ENCODE peak calls at places on chromosomes 16 and 17, in ten cellular contexts. One of them, this sample, is unnamed.

GRCh38 chr16:14151256-14152030 is 80.3 kb downstream of the MRTFB start:
- DNase-seq in tibial artery: no peak
- DNase-seq in AG10803: peak
- DNase-seq in HCT116: no peak
- DNase-seq in uterus: no peak
- DNase-seq in neural progenitor cell: no peak
- DNase-seq in AG09309: no peak
- DNase-seq in tibial nerve: no peak
- DNase-seq in IMR-90: no peak
- DNase-seq in ascending aorta: no peak
- DNase-seq in this sample: no peak

GRCh38 chr17:64200080-64201042 is 62.7 kb downstream of the TEX2 start:
- DNase-seq in tibial artery: no peak
- DNase-seq in AG10803: peak
- DNase-seq in HCT116: no peak
- DNase-seq in uterus: no peak
- DNase-seq in neural progenitor cell: no peak
- DNase-seq in AG09309: no peak
- DNase-seq in tibial nerve: no peak
- DNase-seq in IMR-90: peak
- DNase-seq in ascending aorta: no peak
- DNase-seq in this sample: peak

GRCh38 chr17:57324646-57325045 is 68.3 kb downstream of the MSI2 start:
- DNase-seq in tibial artery: no peak
- DNase-seq in AG10803: no peak
- DNase-seq in HCT116: no peak
- DNase-seq in uterus: no peak
- DNase-seq in neural progenitor cell: no peak
- DNase-seq in AG09309: no peak
- DNase-seq in tibial nerve: no peak
- DNase-seq in IMR-90: no peak
- DNase-seq in ascending aorta: no peak
- DNase-seq in this sample: no peak

GRCh38 chr17:60447375-60447774 is 25.1 kb downstream of the CHCT1 start:
- DNase-seq in tibial artery: no peak
- DNase-seq in AG10803: no peak
- DNase-seq in HCT116: no peak
- DNase-seq in uterus: no peak
- DNase-seq in neural progenitor cell: no peak
- DNase-seq in AG09309: no peak
- DNase-seq in tibial nerve: no peak
- DNase-seq in IMR-90: no peak
- DNase-seq in ascending aorta: no peak
- DNase-seq in this sample: no peak

GRCh38 chr17:59842901-59843652 is 49.7 kb downstream of the TUBD1 start:
- DNase-seq in tibial artery: no peak
- DNase-seq in AG10803: peak
- DNase-seq in HCT116: peak
- DNase-seq in uterus: peak
- DNase-seq in neural progenitor cell: no peak
- DNase-seq in AG09309: peak
- DNase-seq in tibial nerve: no peak
- DNase-seq in IMR-90: peak
- DNase-seq in ascending aorta: no peak
- DNase-seq in this sample: peak

GRCh38 chr17:40452074-40452787 is 9.0 kb downstream of the IGFBP4 start:
- DNase-seq in tibial artery: peak
- DNase-seq in AG10803: peak
- DNase-seq in HCT116: no peak
- DNase-seq in uterus: peak
- DNase-seq in neural progenitor cell: no peak
- DNase-seq in AG09309: peak
- DNase-seq in tibial nerve: no peak
- DNase-seq in IMR-90: peak
- DNase-seq in ascending aorta: no peak
- DNase-seq in this sample: no peak

GRCh38 chr17:8005357-8005756 is 2.9 kb downstream of the GUCY2D start:
- DNase-seq in tibial artery: no peak
- DNase-seq in AG10803: no peak
- DNase-seq in HCT116: no peak
- DNase-seq in uterus: no peak
- DNase-seq in neural progenitor cell: no peak
- DNase-seq in AG09309: no peak
- DNase-seq in tibial nerve: no peak
- DNase-seq in IMR-90: no peak
- DNase-seq in ascending aorta: no peak
- DNase-seq in this sample: no peak

GRCh38 chr16:15654591-15654990 is 4.5 kb downstream of the NDE1 start:
- DNase-seq in tibial artery: no peak
- DNase-seq in AG10803: no peak
- DNase-seq in HCT116: no peak
- DNase-seq in uterus: no peak
- DNase-seq in neural progenitor cell: no peak
- DNase-seq in AG09309: no peak
- DNase-seq in tibial nerve: no peak
- DNase-seq in IMR-90: no peak
- DNase-seq in ascending aorta: no peak
- DNase-seq in this sample: no peak

GRCh38 chr16:76277099-76278030 is at the start of gene CNTNAP4:
- DNase-seq in tibial artery: no peak
- DNase-seq in AG10803: no peak
- DNase-seq in HCT116: no peak
- DNase-seq in uterus: no peak
- DNase-seq in neural progenitor cell: peak
- DNase-seq in AG09309: no peak
- DNase-seq in tibial nerve: peak
- DNase-seq in IMR-90: no peak
- DNase-seq in ascending aorta: no peak
- DNase-seq in this sample: peak

GRCh38 chr17:75689441-75689873 is 22.3 kb downstream of the SAP30BP start:
- DNase-seq in tibial artery: no peak
- DNase-seq in AG10803: no peak
- DNase-seq in HCT116: no peak
- DNase-seq in uterus: no peak
- DNase-seq in neural progenitor cell: no peak
- DNase-seq in AG09309: no peak
- DNase-seq in tibial nerve: no peak
- DNase-seq in IMR-90: no peak
- DNase-seq in ascending aorta: no peak
- DNase-seq in this sample: peak

GRCh38 chr17:39935896-39936295 is 8.4 kb downstream of the LRRC3C start:
- DNase-seq in tibial artery: no peak
- DNase-seq in AG10803: no peak
- DNase-seq in HCT116: no peak
- DNase-seq in uterus: no peak
- DNase-seq in neural progenitor cell: no peak
- DNase-seq in AG09309: no peak
- DNase-seq in tibial nerve: no peak
- DNase-seq in IMR-90: peak
- DNase-seq in ascending aorta: no peak
- DNase-seq in this sample: peak

DNA sequence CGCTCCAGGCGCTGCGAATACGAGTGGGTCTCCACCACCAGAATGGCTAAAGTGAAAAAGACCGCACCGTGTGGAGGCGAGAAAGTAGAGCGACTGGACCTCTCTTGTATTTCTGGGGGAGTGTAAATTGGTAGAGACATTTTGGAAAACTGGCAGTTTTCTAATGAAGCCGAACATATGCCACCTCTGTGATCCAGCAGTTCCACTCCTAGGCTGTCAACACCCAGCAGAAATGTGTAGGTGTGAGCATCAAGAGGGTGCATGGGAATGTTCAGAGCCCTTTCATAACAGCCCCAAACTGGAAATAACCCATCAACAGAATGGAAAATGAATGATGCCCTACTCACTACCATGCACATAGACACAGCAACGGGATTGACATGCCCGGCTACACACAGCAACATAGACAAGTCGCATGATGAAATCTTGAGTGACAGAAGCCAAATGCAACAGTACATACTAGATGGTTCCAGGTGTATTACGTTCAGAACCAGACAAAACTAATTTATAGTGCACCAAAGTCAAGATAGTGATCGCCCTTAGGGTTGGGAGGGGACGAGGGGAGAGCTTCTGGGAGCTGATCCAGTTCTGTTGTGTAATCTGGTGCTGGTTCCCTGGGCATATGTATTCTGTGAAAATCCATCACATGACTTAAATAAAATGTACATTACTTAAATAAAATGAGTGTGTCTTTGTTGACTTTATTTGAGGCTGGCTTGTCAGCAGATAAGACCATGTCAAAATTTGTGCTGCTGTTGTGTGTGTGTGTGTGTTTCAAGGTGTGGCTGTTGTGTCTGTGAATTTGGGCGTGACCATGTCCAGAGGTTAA is 877 bp upstream of the BCL7C start:
- DNase-seq in tibial artery: no peak
- DNase-seq in AG10803: no peak
- DNase-seq in HCT116: no peak
- DNase-seq in uterus: no peak
- DNase-seq in neural progenitor cell: no peak
- DNase-seq in AG09309: no peak
- DNase-seq in tibial nerve: no peak
- DNase-seq in IMR-90: no peak
- DNase-seq in ascending aorta: no peak
- DNase-seq in this sample: peak
- H3K4me3 ChIP-seq in tibial artery: peak
- H3K4me3 ChIP-seq in AG10803: peak
- H3K4me3 ChIP-seq in HCT116: peak
- H3K4me3 ChIP-seq in uterus: peak
- H3K4me3 ChIP-seq in neural progenitor cell: peak
- H3K4me3 ChIP-seq in AG09309: peak
- H3K4me3 ChIP-seq in tibial nerve: peak
- H3K4me3 ChIP-seq in IMR-90: peak
- H3K4me3 ChIP-seq in ascending aorta: peak
- H3K4me3 ChIP-seq in this sample: peak

GRCh38 chr17:27352481-27353460 is 58.9 kb downstream of the WSB1 start:
- DNase-seq in tibial artery: no peak
- DNase-seq in AG10803: no peak
- DNase-seq in HCT116: no peak
- DNase-seq in uterus: no peak
- DNase-seq in neural progenitor cell: peak
- DNase-seq in AG09309: no peak
- DNase-seq in tibial nerve: no peak
- DNase-seq in IMR-90: peak
- DNase-seq in ascending aorta: no peak
- DNase-seq in this sample: no peak

GRCh38 chr17:27355419-27355818 is 61.5 kb downstream of the WSB1 start:
- DNase-seq in tibial artery: no peak
- DNase-seq in AG10803: no peak
- DNase-seq in HCT116: no peak
- DNase-seq in uterus: no peak
- DNase-seq in neural progenitor cell: peak
- DNase-seq in AG09309: no peak
- DNase-seq in tibial nerve: no peak
- DNase-seq in IMR-90: no peak
- DNase-seq in ascending aorta: no peak
- DNase-seq in this sample: no peak

GRCh38 chr17:27353469-27354050 is 59.6 kb downstream of the WSB1 start:
- DNase-seq in tibial artery: peak
- DNase-seq in AG10803: peak
- DNase-seq in HCT116: peak
- DNase-seq in uterus: peak
- DNase-seq in neural progenitor cell: peak
- DNase-seq in AG09309: peak
- DNase-seq in tibial nerve: peak
- DNase-seq in IMR-90: peak
- DNase-seq in ascending aorta: peak
- DNase-seq in this sample: peak

GRCh38 chr17:27354491-27355081 is 60.7 kb downstream of the WSB1 start:
- DNase-seq in tibial artery: no peak
- DNase-seq in AG10803: peak
- DNase-seq in HCT116: no peak
- DNase-seq in uterus: no peak
- DNase-seq in neural progenitor cell: no peak
- DNase-seq in AG09309: no peak
- DNase-seq in tibial nerve: no peak
- DNase-seq in IMR-90: no peak
- DNase-seq in ascending aorta: no peak
- DNase-seq in this sample: peak

GRCh38 chr17:27354051-27354490 is 60.2 kb downstream of the WSB1 start:
- DNase-seq in tibial artery: no peak
- DNase-seq in AG10803: no peak
- DNase-seq in HCT116: no peak
- DNase-seq in uterus: peak
- DNase-seq in neural progenitor cell: no peak
- DNase-seq in AG09309: no peak
- DNase-seq in tibial nerve: no peak
- DNase-seq in IMR-90: no peak
- DNase-seq in ascending aorta: no peak
- DNase-seq in this sample: no peak
- TF ChIP-seq CTCF in tibial artery: no peak
- TF ChIP-seq CTCF in AG10803: no peak
- TF ChIP-seq CTCF in HCT116: no peak
- TF ChIP-seq CTCF in uterus: no peak
- TF ChIP-seq CTCF in neural progenitor cell: no peak
- TF ChIP-seq CTCF in AG09309: no peak
- TF ChIP-seq CTCF in tibial nerve: no peak
- TF ChIP-seq CTCF in IMR-90: no peak
- TF ChIP-seq CTCF in ascending aorta: no peak
- TF ChIP-seq CTCF in this sample: no peak

DNA sequence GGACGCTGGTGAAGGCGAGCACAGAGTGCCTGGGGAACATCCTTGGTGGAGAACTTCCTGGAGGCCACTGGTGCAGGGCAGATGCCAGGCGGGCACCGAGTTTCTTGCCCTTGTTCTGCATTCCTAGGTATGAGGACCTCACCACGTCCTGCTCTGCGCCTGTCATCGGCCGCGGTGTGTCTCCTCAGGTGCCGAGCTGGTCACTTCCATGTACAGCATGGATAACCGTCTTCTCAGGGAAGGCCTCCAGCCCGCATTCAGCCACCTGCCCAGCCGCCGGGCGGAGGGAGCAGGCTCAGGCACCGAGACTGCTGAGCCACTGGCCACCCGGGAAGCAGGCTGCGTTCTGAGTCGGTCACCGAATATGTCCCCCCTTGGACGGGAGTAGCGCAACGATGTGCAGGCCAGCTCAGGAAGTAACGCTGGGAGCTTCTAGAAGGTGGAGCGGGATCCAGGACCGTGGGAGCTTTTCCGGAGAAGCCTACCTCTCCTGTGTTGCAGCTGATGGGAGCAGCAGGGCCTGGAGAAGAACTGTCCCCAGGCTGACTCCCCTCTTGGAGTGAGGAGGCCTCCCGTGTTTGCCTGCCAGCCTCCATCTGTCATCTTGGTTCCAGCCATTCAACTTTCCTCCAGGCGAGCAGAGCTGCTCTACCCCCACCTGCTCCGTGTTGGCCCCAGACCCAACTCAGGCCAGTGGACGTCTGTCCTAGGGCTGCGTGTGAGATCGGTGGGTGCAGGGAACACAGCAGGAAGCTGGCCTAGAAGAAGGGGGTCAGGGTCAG is 2.1 kb upstream of the BAIAP2 start:
- DNase-seq in tibial artery: no peak
- DNase-seq in AG10803: no peak
- DNase-seq in HCT116: no peak
- DNase-seq in uterus: peak
- DNase-seq in neural progenitor cell: no peak
- DNase-seq in AG09309: no peak
- DNase-seq in tibial nerve: no peak
- DNase-seq in IMR-90: no peak
- DNase-seq in ascending aorta: no peak
- DNase-seq in this sample: no peak
- H3K4me3 ChIP-seq in tibial artery: no peak
- H3K4me3 ChIP-seq in AG10803: no peak
- H3K4me3 ChIP-seq in HCT116: no peak
- H3K4me3 ChIP-seq in uterus: no peak
- H3K4me3 ChIP-seq in neural progenitor cell: peak
- H3K4me3 ChIP-seq in AG09309: no peak
- H3K4me3 ChIP-seq in tibial nerve: no peak
- H3K4me3 ChIP-seq in IMR-90: no peak
- H3K4me3 ChIP-seq in ascending aorta: no peak
- H3K4me3 ChIP-seq in this sample: no peak

GRCh38 chr17:81230043-81230820 is 7.5 kb upstream of the CEP131 start:
- DNase-seq in tibial artery: peak
- DNase-seq in AG10803: no peak
- DNase-seq in HCT116: no peak
- DNase-seq in uterus: no peak
- DNase-seq in neural progenitor cell: no peak
- DNase-seq in AG09309: no peak
- DNase-seq in tibial nerve: no peak
- DNase-seq in IMR-90: no peak
- DNase-seq in ascending aorta: no peak
- DNase-seq in this sample: no peak
- TF ChIP-seq CTCF in tibial artery: no peak
- TF ChIP-seq CTCF in AG10803: no peak
- TF ChIP-seq CTCF in HCT116: peak
- TF ChIP-seq CTCF in uterus: no peak
- TF ChIP-seq CTCF in neural progenitor cell: peak
- TF ChIP-seq CTCF in AG09309: peak
- TF ChIP-seq CTCF in tibial nerve: no peak
- TF ChIP-seq CTCF in IMR-90: peak
- TF ChIP-seq CTCF in ascending aorta: no peak
- TF ChIP-seq CTCF in this sample: peak

This sample was measured in epithelial cell of esophagus.